ENCODE peak calls at places on chromosomes 5 and 9, in ten cellular contexts. R, K, X, P, O, H, C, V, S and A are unnamed samples.

GRCh38 chr5:3619584-3619983 is 24.0 kb downstream of the IRX1 start:
- DNase-seq in H (no peak), K (no peak), X (no peak), O (no peak), C (no peak), R (no peak), V (no peak), S (no peak), P (no peak), A (no peak)

GRCh38 chr5:134053840-134054338 is 49.1 kb upstream of the VDAC1 start:
- DNase-seq in V (no peak), K (no peak), R (peak; percentile 34), O (peak; percentile 48), C (peak; percentile 58), P (no peak), X (no peak), S (peak; percentile 93), H (no peak), A (no peak)

GRCh38 chr5:176817864-176818377 is 7.6 kb downstream of the UNC5A start:
- DNase-seq in O (peak; percentile 37), X (peak; percentile 62), C (peak; percentile 60), S (peak; percentile 74), H (no peak), K (no peak), P (no peak), V (peak; percentile 91), R (peak; percentile 77), A (no peak)

GRCh38 chr5:93532370-93532769 is 48.6 kb downstream of the NR2F1-AS1 start:
- DNase-seq in O (peak; percentile 66), X (peak; percentile 52), C (peak; percentile 0), R (no peak), H (peak; percentile 7), P (no peak), S (no peak), K (peak; percentile 68), V (no peak), A (no peak)

GRCh38 chr9:97697837-97698236 is 697 bp upstream of the XPA start:
- DNase-seq in H (no peak), C (no peak), O (no peak), X (no peak), V (no peak), S (no peak), R (no peak), P (no peak), K (no peak), A (no peak)

GRCh38 chr5:78717674-78718073 is 69.1 kb upstream of the LHFPL2 start:
- DNase-seq in O (peak; percentile 38), H (no peak), K (no peak), C (no peak), R (no peak), S (no peak), X (no peak), P (no peak), V (no peak), A (no peak)

GRCh38 chr9:137370865-137371520 is 52.0 kb downstream of the EXD3 start:
- DNase-seq in X (no peak), V (peak; percentile 93), P (no peak), C (no peak), S (no peak), H (no peak), O (no peak), K (no peak), R (no peak), A (no peak)

GRCh38 chr9:74760031-74760700 is 127.6 kb downstream of the TRPM6 start:
- DNase-seq in X (peak; percentile 20), R (no peak), H (no peak), C (no peak), V (no peak), S (peak; percentile 16), P (no peak), O (no peak), K (peak; percentile 82), A (no peak)

GRCh38 chr9:129610473-129611301 is 10.2 kb downstream of the C9orf50 start:
- DNase-seq in S (peak; percentile 81), X (peak; percentile 89), V (peak; percentile 90), P (peak; percentile 59), R (peak; percentile 76), C (peak; percentile 69), K (peak; percentile 49), H (no peak), O (peak; percentile 77), A (peak; percentile 22)

GRCh38 chr9:22041792-22042191 is 32.7 kb upstream of the CDKN2B start:
- DNase-seq in R (no peak), O (peak; percentile 5), V (no peak), P (no peak), H (no peak), X (no peak), C (no peak), S (no peak), K (peak; percentile 33), A (no peak)